ENCODE peak calls at places on chromosomes 4 and X, in six cellular contexts. One of them, this sample, is unnamed.

GRCh38 chr4:6408263-6408662 is 64.2 kb downstream of the PPP2R2C start:
- DNase-seq in pancreas: no peak
- DNase-seq in heart right ventricle: no peak
- DNase-seq in stimulated activated CD4-positive, alpha-beta T cell treated with anti-CD3 and anti-CD28 coated beads, Interleukin-1b, Interleukin-23, amount 100 ng/mL, for 24 hours: no peak
- DNase-seq in hypothalamus: no peak
- DNase-seq in IMR-90: no peak
- DNase-seq in this sample: no peak

GRCh38 chr4:160848901-160849735 is 1314.7 kb downstream of the FSTL5 start:
- DNase-seq in pancreas: no peak
- DNase-seq in heart right ventricle: no peak
- DNase-seq in stimulated activated CD4-positive, alpha-beta T cell treated with anti-CD3 and anti-CD28 coated beads, Interleukin-1b, Interleukin-23, amount 100 ng/mL, for 24 hours: no peak
- DNase-seq in hypothalamus: no peak
- DNase-seq in IMR-90: no peak
- DNase-seq in this sample: no peak

GRCh38 chrX:130828641-130829040 is 74.4 kb downstream of the ENOX2 start:
- DNase-seq in pancreas: no peak
- DNase-seq in heart right ventricle: no peak
- DNase-seq in stimulated activated CD4-positive, alpha-beta T cell treated with anti-CD3 and anti-CD28 coated beads, Interleukin-1b, Interleukin-23, amount 100 ng/mL, for 24 hours: no peak
- DNase-seq in hypothalamus: no peak
- DNase-seq in IMR-90: no peak
- DNase-seq in this sample: no peak

GRCh38 chr4:12239897-12240636 is 811.4 kb upstream of the HS3ST1 start:
- DNase-seq in pancreas: no peak
- DNase-seq in heart right ventricle: no peak
- DNase-seq in stimulated activated CD4-positive, alpha-beta T cell treated with anti-CD3 and anti-CD28 coated beads, Interleukin-1b, Interleukin-23, amount 100 ng/mL, for 24 hours: no peak
- DNase-seq in hypothalamus: no peak
- DNase-seq in IMR-90: no peak
- DNase-seq in this sample: no peak

GRCh38 chr4:74056114-74056857 is 17.8 kb upstream of the CXCL3 start:
- DNase-seq in pancreas: no peak
- DNase-seq in heart right ventricle: no peak
- DNase-seq in stimulated activated CD4-positive, alpha-beta T cell treated with anti-CD3 and anti-CD28 coated beads, Interleukin-1b, Interleukin-23, amount 100 ng/mL, for 24 hours: no peak
- DNase-seq in hypothalamus: no peak
- DNase-seq in IMR-90: peak; percentile 52
- DNase-seq in this sample: no peak

GRCh38 chr4:180937083-180937482 is 1306.1 kb upstream of the TENM3 start:
- DNase-seq in pancreas: no peak
- DNase-seq in heart right ventricle: no peak
- DNase-seq in stimulated activated CD4-positive, alpha-beta T cell treated with anti-CD3 and anti-CD28 coated beads, Interleukin-1b, Interleukin-23, amount 100 ng/mL, for 24 hours: no peak
- DNase-seq in hypothalamus: no peak
- DNase-seq in IMR-90: peak; percentile 19
- DNase-seq in this sample: no peak

GRCh38 chr4:835148-836002 is 9.4 kb upstream of the CPLX1 start:
- DNase-seq in pancreas: peak; percentile 77
- DNase-seq in heart right ventricle: peak; percentile 63
- DNase-seq in stimulated activated CD4-positive, alpha-beta T cell treated with anti-CD3 and anti-CD28 coated beads, Interleukin-1b, Interleukin-23, amount 100 ng/mL, for 24 hours: no peak
- DNase-seq in hypothalamus: no peak
- DNase-seq in IMR-90: no peak
- DNase-seq in this sample: no peak

GRCh38 chrX:49177338-49177833 is 5.7 kb downstream of the PLP2 start:
- DNase-seq in pancreas: peak; percentile 12
- DNase-seq in heart right ventricle: no peak
- DNase-seq in stimulated activated CD4-positive, alpha-beta T cell treated with anti-CD3 and anti-CD28 coated beads, Interleukin-1b, Interleukin-23, amount 100 ng/mL, for 24 hours: no peak
- DNase-seq in hypothalamus: no peak
- DNase-seq in IMR-90: no peak
- DNase-seq in this sample: no peak

GRCh38 chr4:163343604-163344146 is at the start of gene NPY5R:
- DNase-seq in pancreas: no peak
- DNase-seq in heart right ventricle: no peak
- DNase-seq in stimulated activated CD4-positive, alpha-beta T cell treated with anti-CD3 and anti-CD28 coated beads, Interleukin-1b, Interleukin-23, amount 100 ng/mL, for 24 hours: no peak
- DNase-seq in hypothalamus: no peak
- DNase-seq in IMR-90: no peak
- DNase-seq in this sample: no peak

GRCh38 chrX:46791927-46792825 is 33.3 kb upstream of the SLC9A7 start:
- DNase-seq in pancreas: peak; percentile 15
- DNase-seq in heart right ventricle: no peak
- DNase-seq in stimulated activated CD4-positive, alpha-beta T cell treated with anti-CD3 and anti-CD28 coated beads, Interleukin-1b, Interleukin-23, amount 100 ng/mL, for 24 hours: peak; percentile 20
- DNase-seq in hypothalamus: no peak
- DNase-seq in IMR-90: peak; percentile 92
- DNase-seq in this sample: no peak

GRCh38 chrX:47539860-47540259 is 21.1 kb upstream of the ARAF start:
- DNase-seq in pancreas: no peak
- DNase-seq in heart right ventricle: no peak
- DNase-seq in stimulated activated CD4-positive, alpha-beta T cell treated with anti-CD3 and anti-CD28 coated beads, Interleukin-1b, Interleukin-23, amount 100 ng/mL, for 24 hours: no peak
- DNase-seq in hypothalamus: no peak
- DNase-seq in IMR-90: peak; percentile 32
- DNase-seq in this sample: no peak

GRCh38 chrX:63503541-63503940 is 152.4 kb upstream of the SPIN4 start:
- DNase-seq in pancreas: no peak
- DNase-seq in heart right ventricle: no peak
- DNase-seq in stimulated activated CD4-positive, alpha-beta T cell treated with anti-CD3 and anti-CD28 coated beads, Interleukin-1b, Interleukin-23, amount 100 ng/mL, for 24 hours: no peak
- DNase-seq in hypothalamus: no peak
- DNase-seq in IMR-90: peak; percentile 20
- DNase-seq in this sample: no peak

GRCh38 chr4:185741795-185742194 is 70.2 kb downstream of the SORBS2 start:
- DNase-seq in pancreas: no peak
- DNase-seq in heart right ventricle: no peak
- DNase-seq in stimulated activated CD4-positive, alpha-beta T cell treated with anti-CD3 and anti-CD28 coated beads, Interleukin-1b, Interleukin-23, amount 100 ng/mL, for 24 hours: no peak
- DNase-seq in hypothalamus: no peak
- DNase-seq in IMR-90: no peak
- DNase-seq in this sample: no peak

GRCh38 chrX:23821847-23822246 is 38.9 kb downstream of the SAT1 start:
- DNase-seq in pancreas: no peak
- DNase-seq in heart right ventricle: no peak
- DNase-seq in stimulated activated CD4-positive, alpha-beta T cell treated with anti-CD3 and anti-CD28 coated beads, Interleukin-1b, Interleukin-23, amount 100 ng/mL, for 24 hours: no peak
- DNase-seq in hypothalamus: no peak
- DNase-seq in IMR-90: no peak
- DNase-seq in this sample: no peak

GRCh38 chr4:5801696-5802095 is 90.7 kb downstream of the EVC start:
- DNase-seq in pancreas: no peak
- DNase-seq in heart right ventricle: no peak
- DNase-seq in stimulated activated CD4-positive, alpha-beta T cell treated with anti-CD3 and anti-CD28 coated beads, Interleukin-1b, Interleukin-23, amount 100 ng/mL, for 24 hours: no peak
- DNase-seq in hypothalamus: no peak
- DNase-seq in IMR-90: no peak
- DNase-seq in this sample: no peak

GRCh38 chr4:68175562-68176155 is 46.0 kb upstream of the TMPRSS11F start:
- DNase-seq in pancreas: peak; percentile 29
- DNase-seq in heart right ventricle: no peak
- DNase-seq in stimulated activated CD4-positive, alpha-beta T cell treated with anti-CD3 and anti-CD28 coated beads, Interleukin-1b, Interleukin-23, amount 100 ng/mL, for 24 hours: peak; percentile 7
- DNase-seq in hypothalamus: peak; percentile 32
- DNase-seq in IMR-90: peak; percentile 51
- DNase-seq in this sample: peak; percentile 44

GRCh38 chrX:107826286-107827136 is 845 bp downstream of the MID2 start:
- DNase-seq in pancreas: peak; percentile 33
- DNase-seq in heart right ventricle: peak; percentile 30
- DNase-seq in stimulated activated CD4-positive, alpha-beta T cell treated with anti-CD3 and anti-CD28 coated beads, Interleukin-1b, Interleukin-23, amount 100 ng/mL, for 24 hours: peak; percentile 15
- DNase-seq in hypothalamus: no peak
- DNase-seq in IMR-90: peak; percentile 42
- DNase-seq in this sample: peak; percentile 3

GRCh38 chr4:2799971-2800690 is 7.2 kb downstream of the SH3BP2 start:
- DNase-seq in pancreas: no peak
- DNase-seq in heart right ventricle: peak; percentile 58
- DNase-seq in stimulated activated CD4-positive, alpha-beta T cell treated with anti-CD3 and anti-CD28 coated beads, Interleukin-1b, Interleukin-23, amount 100 ng/mL, for 24 hours: no peak
- DNase-seq in hypothalamus: no peak
- DNase-seq in IMR-90: no peak
- DNase-seq in this sample: no peak

GRCh38 chr4:111136438-111136837 is 513.6 kb upstream of the PITX2 start:
- DNase-seq in pancreas: no peak
- DNase-seq in heart right ventricle: no peak
- DNase-seq in stimulated activated CD4-positive, alpha-beta T cell treated with anti-CD3 and anti-CD28 coated beads, Interleukin-1b, Interleukin-23, amount 100 ng/mL, for 24 hours: no peak
- DNase-seq in hypothalamus: no peak
- DNase-seq in IMR-90: peak; percentile 59
- DNase-seq in this sample: no peak

GRCh38 chr4:168643796-168644159 is 146.9 kb downstream of the PALLD start:
- DNase-seq in pancreas: no peak
- DNase-seq in heart right ventricle: no peak
- DNase-seq in stimulated activated CD4-positive, alpha-beta T cell treated with anti-CD3 and anti-CD28 coated beads, Interleukin-1b, Interleukin-23, amount 100 ng/mL, for 24 hours: no peak
- DNase-seq in hypothalamus: no peak
- DNase-seq in IMR-90: no peak
- DNase-seq in this sample: no peak

GRCh38 chr4:17544205-17544604 is 29.2 kb downstream of the CLRN2 start:
- DNase-seq in pancreas: no peak
- DNase-seq in heart right ventricle: no peak
- DNase-seq in stimulated activated CD4-positive, alpha-beta T cell treated with anti-CD3 and anti-CD28 coated beads, Interleukin-1b, Interleukin-23, amount 100 ng/mL, for 24 hours: no peak
- DNase-seq in hypothalamus: peak; percentile 71
- DNase-seq in IMR-90: no peak
- DNase-seq in this sample: peak; percentile 34

GRCh38 chr4:16018061-16018676 is 55.2 kb upstream of the FGFBP2 start:
- DNase-seq in pancreas: no peak
- DNase-seq in heart right ventricle: no peak
- DNase-seq in stimulated activated CD4-positive, alpha-beta T cell treated with anti-CD3 and anti-CD28 coated beads, Interleukin-1b, Interleukin-23, amount 100 ng/mL, for 24 hours: no peak
- DNase-seq in hypothalamus: no peak
- DNase-seq in IMR-90: no peak
- DNase-seq in this sample: no peak

GRCh38 chrX:48468247-48468671 is 1.8 kb downstream of the SLC38A5 start:
- DNase-seq in pancreas: peak; percentile 59
- DNase-seq in heart right ventricle: no peak
- DNase-seq in stimulated activated CD4-positive, alpha-beta T cell treated with anti-CD3 and anti-CD28 coated beads, Interleukin-1b, Interleukin-23, amount 100 ng/mL, for 24 hours: peak; percentile 51
- DNase-seq in hypothalamus: no peak
- DNase-seq in IMR-90: no peak
- DNase-seq in this sample: no peak

GRCh38 chrX:64975491-64975890 is 759 bp downstream of the ZC4H2 start:
- DNase-seq in pancreas: peak; percentile 19
- DNase-seq in heart right ventricle: peak; percentile 15
- DNase-seq in stimulated activated CD4-positive, alpha-beta T cell treated with anti-CD3 and anti-CD28 coated beads, Interleukin-1b, Interleukin-23, amount 100 ng/mL, for 24 hours: peak; percentile 8
- DNase-seq in hypothalamus: peak; percentile 8
- DNase-seq in IMR-90: no peak
- DNase-seq in this sample: peak; percentile 1

GRCh38 chr4:2756691-2757350 is 685 bp upstream of the TNIP2 start:
- DNase-seq in pancreas: no peak
- DNase-seq in heart right ventricle: no peak
- DNase-seq in stimulated activated CD4-positive, alpha-beta T cell treated with anti-CD3 and anti-CD28 coated beads, Interleukin-1b, Interleukin-23, amount 100 ng/mL, for 24 hours: no peak
- DNase-seq in hypothalamus: no peak
- DNase-seq in IMR-90: no peak
- DNase-seq in this sample: no peak

GRCh38 chrX:45769919-45770582 is 569.4 kb upstream of the DIPK2B start:
- DNase-seq in pancreas: peak; percentile 53
- DNase-seq in heart right ventricle: peak; percentile 43
- DNase-seq in stimulated activated CD4-positive, alpha-beta T cell treated with anti-CD3 and anti-CD28 coated beads, Interleukin-1b, Interleukin-23, amount 100 ng/mL, for 24 hours: peak; percentile 37
- DNase-seq in hypothalamus: peak; percentile 9
- DNase-seq in IMR-90: peak; percentile 91
- DNase-seq in this sample: no peak

GRCh38 chrX:152905081-152905420 is 7.2 kb downstream of the ZNF185 start:
- DNase-seq in pancreas: no peak
- DNase-seq in heart right ventricle: no peak
- DNase-seq in stimulated activated CD4-positive, alpha-beta T cell treated with anti-CD3 and anti-CD28 coated beads, Interleukin-1b, Interleukin-23, amount 100 ng/mL, for 24 hours: no peak
- DNase-seq in hypothalamus: no peak
- DNase-seq in IMR-90: no peak
- DNase-seq in this sample: no peak

GRCh38 chr4:96407651-96408342 is 567.9 kb downstream of the PDHA2 start:
- DNase-seq in pancreas: no peak
- DNase-seq in heart right ventricle: no peak
- DNase-seq in stimulated activated CD4-positive, alpha-beta T cell treated with anti-CD3 and anti-CD28 coated beads, Interleukin-1b, Interleukin-23, amount 100 ng/mL, for 24 hours: no peak
- DNase-seq in hypothalamus: no peak
- DNase-seq in IMR-90: no peak
- DNase-seq in this sample: no peak

GRCh38 chrX:38583185-38583584 is 21.8 kb downstream of the TSPAN7 start:
- DNase-seq in pancreas: no peak
- DNase-seq in heart right ventricle: no peak
- DNase-seq in stimulated activated CD4-positive, alpha-beta T cell treated with anti-CD3 and anti-CD28 coated beads, Interleukin-1b, Interleukin-23, amount 100 ng/mL, for 24 hours: no peak
- DNase-seq in hypothalamus: no peak
- DNase-seq in IMR-90: no peak
- DNase-seq in this sample: no peak

This sample was measured in anterior cingulate cortex.